ENCODE peak calls at places on chromosomes 12 and 14, in five cellular contexts. One of them, this sample, is unnamed.

GRCh38 chr12:120007272-120007671 is 18.2 kb downstream of the BICDL1 start:
- DNase-seq in IMR-90: no peak
- DNase-seq in A172: no peak
- DNase-seq in activated CD4-positive, CD25-positive, alpha-beta regulatory T cell: peak; percentile 23
- DNase-seq in stimulated activated CD4-positive, alpha-beta T cell treated with anti-CD3 and anti-CD28 coated beads, Interleukin-1b, Interleukin-23, amount 100 ng/mL, for 24 hours: peak; percentile 41
- DNase-seq in this sample: no peak

GRCh38 chr14:29037428-29037827 is 270.8 kb downstream of the FOXG1 start:
- DNase-seq in activated CD4-positive, CD25-positive, alpha-beta regulatory T cell: no peak
- DNase-seq in stimulated activated CD4-positive, alpha-beta T cell treated with anti-CD3 and anti-CD28 coated beads, Interleukin-1b, Interleukin-23, amount 100 ng/mL, for 24 hours: no peak
- DNase-seq in IMR-90: peak; percentile 79
- DNase-seq in A172: peak; percentile 0
- DNase-seq in this sample: no peak

GRCh38 chr12:52358575-52359350 is 8.5 kb downstream of the KRT85 start:
- DNase-seq in stimulated activated CD4-positive, alpha-beta T cell treated with anti-CD3 and anti-CD28 coated beads, Interleukin-1b, Interleukin-23, amount 100 ng/mL, for 24 hours: no peak
- DNase-seq in A172: peak; percentile 31
- DNase-seq in IMR-90: no peak
- DNase-seq in activated CD4-positive, CD25-positive, alpha-beta regulatory T cell: no peak
- DNase-seq in this sample: no peak

GRCh38 chr12:47362131-47362686 is 282.4 kb upstream of the AMIGO2 start:
- DNase-seq in activated CD4-positive, CD25-positive, alpha-beta regulatory T cell: no peak
- DNase-seq in IMR-90: no peak
- DNase-seq in A172: no peak
- DNase-seq in stimulated activated CD4-positive, alpha-beta T cell treated with anti-CD3 and anti-CD28 coated beads, Interleukin-1b, Interleukin-23, amount 100 ng/mL, for 24 hours: no peak
- DNase-seq in this sample: no peak

GRCh38 chr12:6767592-6768384 is 1.6 kb downstream of the PTMS start:
- DNase-seq in IMR-90: peak; percentile 33
- DNase-seq in activated CD4-positive, CD25-positive, alpha-beta regulatory T cell: no peak
- DNase-seq in A172: no peak
- DNase-seq in stimulated activated CD4-positive, alpha-beta T cell treated with anti-CD3 and anti-CD28 coated beads, Interleukin-1b, Interleukin-23, amount 100 ng/mL, for 24 hours: no peak
- DNase-seq in this sample: no peak

GRCh38 chr14:33120341-33120740 is 181.7 kb downstream of the NPAS3 start:
- DNase-seq in activated CD4-positive, CD25-positive, alpha-beta regulatory T cell: no peak
- DNase-seq in IMR-90: no peak
- DNase-seq in stimulated activated CD4-positive, alpha-beta T cell treated with anti-CD3 and anti-CD28 coated beads, Interleukin-1b, Interleukin-23, amount 100 ng/mL, for 24 hours: no peak
- DNase-seq in A172: peak; percentile 93
- DNase-seq in this sample: peak; percentile 13

GRCh38 chr12:119444462-119445044 is 110.0 kb downstream of the CCDC60 start:
- DNase-seq in A172: peak; percentile 54
- DNase-seq in IMR-90: no peak
- DNase-seq in activated CD4-positive, CD25-positive, alpha-beta regulatory T cell: no peak
- DNase-seq in stimulated activated CD4-positive, alpha-beta T cell treated with anti-CD3 and anti-CD28 coated beads, Interleukin-1b, Interleukin-23, amount 100 ng/mL, for 24 hours: peak; percentile 4
- DNase-seq in this sample: peak; percentile 75

GRCh38 chr14:91009501-91010152 is 50.8 kb downstream of the RPS6KA5 start:
- DNase-seq in IMR-90: no peak
- DNase-seq in stimulated activated CD4-positive, alpha-beta T cell treated with anti-CD3 and anti-CD28 coated beads, Interleukin-1b, Interleukin-23, amount 100 ng/mL, for 24 hours: no peak
- DNase-seq in A172: no peak
- DNase-seq in activated CD4-positive, CD25-positive, alpha-beta regulatory T cell: no peak
- DNase-seq in this sample: no peak

GRCh38 chr12:30019386-30020140 is 235.8 kb upstream of the TMTC1 start:
- DNase-seq in IMR-90: peak; percentile 13
- DNase-seq in stimulated activated CD4-positive, alpha-beta T cell treated with anti-CD3 and anti-CD28 coated beads, Interleukin-1b, Interleukin-23, amount 100 ng/mL, for 24 hours: no peak
- DNase-seq in activated CD4-positive, CD25-positive, alpha-beta regulatory T cell: no peak
- DNase-seq in A172: no peak
- DNase-seq in this sample: no peak

GRCh38 chr12:51914034-51914923 is 7.0 kb downstream of the ACVRL1 start:
- DNase-seq in A172: no peak
- DNase-seq in IMR-90: no peak
- DNase-seq in stimulated activated CD4-positive, alpha-beta T cell treated with anti-CD3 and anti-CD28 coated beads, Interleukin-1b, Interleukin-23, amount 100 ng/mL, for 24 hours: no peak
- DNase-seq in activated CD4-positive, CD25-positive, alpha-beta regulatory T cell: no peak
- DNase-seq in this sample: no peak

GRCh38 chr12:98594050-98594853 is 766 bp downstream of the SLC25A3 start:
- DNase-seq in activated CD4-positive, CD25-positive, alpha-beta regulatory T cell: peak; percentile 35
- DNase-seq in A172: peak; percentile 8
- DNase-seq in stimulated activated CD4-positive, alpha-beta T cell treated with anti-CD3 and anti-CD28 coated beads, Interleukin-1b, Interleukin-23, amount 100 ng/mL, for 24 hours: no peak
- DNase-seq in IMR-90: no peak
- DNase-seq in this sample: peak; percentile 7

GRCh38 chr14:42004321-42004720 is 397.6 kb downstream of the LRFN5 start:
- DNase-seq in stimulated activated CD4-positive, alpha-beta T cell treated with anti-CD3 and anti-CD28 coated beads, Interleukin-1b, Interleukin-23, amount 100 ng/mL, for 24 hours: no peak
- DNase-seq in A172: no peak
- DNase-seq in activated CD4-positive, CD25-positive, alpha-beta regulatory T cell: no peak
- DNase-seq in IMR-90: no peak
- DNase-seq in this sample: no peak

GRCh38 chr14:54025661-54026060 is 69.0 kb upstream of the BMP4 start:
- DNase-seq in A172: peak; percentile 15
- DNase-seq in activated CD4-positive, CD25-positive, alpha-beta regulatory T cell: no peak
- DNase-seq in IMR-90: peak; percentile 5
- DNase-seq in stimulated activated CD4-positive, alpha-beta T cell treated with anti-CD3 and anti-CD28 coated beads, Interleukin-1b, Interleukin-23, amount 100 ng/mL, for 24 hours: no peak
- DNase-seq in this sample: no peak

GRCh38 chr12:53236443-53237111 is 4.6 kb upstream of the RARG start:
- DNase-seq in stimulated activated CD4-positive, alpha-beta T cell treated with anti-CD3 and anti-CD28 coated beads, Interleukin-1b, Interleukin-23, amount 100 ng/mL, for 24 hours: no peak
- DNase-seq in activated CD4-positive, CD25-positive, alpha-beta regulatory T cell: no peak
- DNase-seq in IMR-90: no peak
- DNase-seq in A172: no peak
- DNase-seq in this sample: no peak

GRCh38 chr12:52795694-52796428 is at the start of gene KRT3:
- DNase-seq in activated CD4-positive, CD25-positive, alpha-beta regulatory T cell: no peak
- DNase-seq in A172: no peak
- DNase-seq in IMR-90: no peak
- DNase-seq in stimulated activated CD4-positive, alpha-beta T cell treated with anti-CD3 and anti-CD28 coated beads, Interleukin-1b, Interleukin-23, amount 100 ng/mL, for 24 hours: no peak
- DNase-seq in this sample: no peak

GRCh38 chr12:95701275-95701674 is 89.3 kb downstream of the NTN4 start:
- DNase-seq in A172: peak; percentile 31
- DNase-seq in activated CD4-positive, CD25-positive, alpha-beta regulatory T cell: no peak
- DNase-seq in stimulated activated CD4-positive, alpha-beta T cell treated with anti-CD3 and anti-CD28 coated beads, Interleukin-1b, Interleukin-23, amount 100 ng/mL, for 24 hours: no peak
- DNase-seq in IMR-90: peak; percentile 60
- DNase-seq in this sample: no peak

GRCh38 chr12:117105902-117106301 is 6.7 kb upstream of the TESC start:
- DNase-seq in activated CD4-positive, CD25-positive, alpha-beta regulatory T cell: no peak
- DNase-seq in A172: no peak
- DNase-seq in IMR-90: no peak
- DNase-seq in stimulated activated CD4-positive, alpha-beta T cell treated with anti-CD3 and anti-CD28 coated beads, Interleukin-1b, Interleukin-23, amount 100 ng/mL, for 24 hours: no peak
- DNase-seq in this sample: no peak

GRCh38 chr12:97875064-97875463 is 412.5 kb downstream of the RMST start:
- DNase-seq in activated CD4-positive, CD25-positive, alpha-beta regulatory T cell: no peak
- DNase-seq in stimulated activated CD4-positive, alpha-beta T cell treated with anti-CD3 and anti-CD28 coated beads, Interleukin-1b, Interleukin-23, amount 100 ng/mL, for 24 hours: no peak
- DNase-seq in IMR-90: no peak
- DNase-seq in A172: no peak
- DNase-seq in this sample: no peak

GRCh38 chr14:75946785-75947184 is 35.0 kb downstream of the TGFB3 start:
- DNase-seq in IMR-90: no peak
- DNase-seq in A172: no peak
- DNase-seq in activated CD4-positive, CD25-positive, alpha-beta regulatory T cell: no peak
- DNase-seq in stimulated activated CD4-positive, alpha-beta T cell treated with anti-CD3 and anti-CD28 coated beads, Interleukin-1b, Interleukin-23, amount 100 ng/mL, for 24 hours: no peak
- DNase-seq in this sample: no peak

GRCh38 chr14:58501214-58501816 is 73.8 kb downstream of the KIAA0586 start:
- DNase-seq in stimulated activated CD4-positive, alpha-beta T cell treated with anti-CD3 and anti-CD28 coated beads, Interleukin-1b, Interleukin-23, amount 100 ng/mL, for 24 hours: no peak
- DNase-seq in IMR-90: peak; percentile 88
- DNase-seq in activated CD4-positive, CD25-positive, alpha-beta regulatory T cell: no peak
- DNase-seq in A172: peak; percentile 37
- DNase-seq in this sample: peak; percentile 5

GRCh38 chr14:103427485-103428443 is 42.5 kb downstream of the MARK3 start:
- DNase-seq in stimulated activated CD4-positive, alpha-beta T cell treated with anti-CD3 and anti-CD28 coated beads, Interleukin-1b, Interleukin-23, amount 100 ng/mL, for 24 hours: no peak
- DNase-seq in A172: peak; percentile 86
- DNase-seq in activated CD4-positive, CD25-positive, alpha-beta regulatory T cell: no peak
- DNase-seq in IMR-90: peak; percentile 85
- DNase-seq in this sample: peak; percentile 13

GRCh38 chr14:75301666-75302325 is 23.2 kb downstream of the FOS start:
- DNase-seq in activated CD4-positive, CD25-positive, alpha-beta regulatory T cell: no peak
- DNase-seq in stimulated activated CD4-positive, alpha-beta T cell treated with anti-CD3 and anti-CD28 coated beads, Interleukin-1b, Interleukin-23, amount 100 ng/mL, for 24 hours: no peak
- DNase-seq in IMR-90: no peak
- DNase-seq in A172: no peak
- DNase-seq in this sample: no peak

GRCh38 chr12:101794574-101794973 is 36.2 kb downstream of the GNPTAB start:
- DNase-seq in activated CD4-positive, CD25-positive, alpha-beta regulatory T cell: no peak
- DNase-seq in A172: no peak
- DNase-seq in stimulated activated CD4-positive, alpha-beta T cell treated with anti-CD3 and anti-CD28 coated beads, Interleukin-1b, Interleukin-23, amount 100 ng/mL, for 24 hours: no peak
- DNase-seq in IMR-90: no peak
- DNase-seq in this sample: no peak

This sample was measured in Caki2.